ENCODE peak calls at places on chromosomes 12 and 14, in six cellular contexts. Q is HL-60; Z is stimulated activated naive CD4-positive, alpha-beta T cell; T is A549; S is LoVo; V is DMS 273 treated with DMSO at 0.1 percent for 48 hours. A is an unnamed sample.

GRCh38 chr12:88579941-88580871 is at the start of gene KITLG:
- DNase-seq in Q (peak), Z (no peak), T (peak), S (peak), V (peak), A (peak)

GRCh38 chr12:95102916-95103671 is 29.7 kb upstream of the NR2C1 start:
- DNase-seq in Q (no peak), Z (no peak), T (peak), S (peak), V (peak), A (peak)

GRCh38 chr14:30988509-30988908 is 36.9 kb upstream of the AP4S1 start:
- DNase-seq in Q (no peak), Z (no peak), T (no peak), S (no peak), V (no peak), A (no peak)

GRCh38 chr12:28618171-28618570 is 427.9 kb downstream of the CCDC91 start:
- DNase-seq in Q (no peak), Z (no peak), T (no peak), S (no peak), V (no peak), A (no peak)

GRCh38 chr12:68636268-68636667 is 25.6 kb downstream of the RAP1B start:
- DNase-seq in Q (no peak), Z (no peak), T (peak), S (no peak), V (no peak), A (peak)

GRCh38 chr12:102763016-102763415 is 154.0 kb downstream of the PAH start:
- DNase-seq in Q (no peak), Z (no peak), T (no peak), S (no peak), V (no peak), A (no peak)

GRCh38 chr12:29103539-29103974 is 45.5 kb upstream of the FAR2 start:
- DNase-seq in Q (peak), Z (no peak), T (no peak), S (no peak), V (no peak), A (no peak)

GRCh38 chr12:93784339-93785086 is 107.3 kb downstream of the CRADD start:
- DNase-seq in Q (no peak), Z (no peak), T (peak), S (peak), V (peak), A (peak)

GRCh38 chr14:104792101-104792884 is 3.3 kb downstream of the AKT1 start:
- DNase-seq in Q (no peak), Z (no peak), T (no peak), S (no peak), V (no peak), A (no peak)

GRCh38 chr12:80567391-80567790 is 123.4 kb downstream of the PTPRQ start:
- DNase-seq in Q (no peak), Z (no peak), T (no peak), S (no peak), V (no peak), A (peak)

GRCh38 chr12:88934163-88934747 is 354.0 kb upstream of the KITLG start:
- DNase-seq in Q (no peak), Z (no peak), T (no peak), S (peak), V (no peak), A (peak)

A was measured in hepatocyte.